ENCODE peak calls at places on chromosomes 1 and 21, in five cellular contexts. One of them, this sample, is unnamed.

GRCh38 chr1:7646981-7647901 is 123.9 kb upstream of the VAMP3 start:
- DNase-seq in coronary artery: no peak
- DNase-seq in caudate nucleus: peak
- DNase-seq in activated T-cell treated with anti-CD3 and anti-CD28 coated beads for 1 hour: peak
- DNase-seq in GM03348: peak
- DNase-seq in this sample: peak

GRCh38 chr1:24858277-24858676 is 71.8 kb downstream of the RUNX3 start:
- DNase-seq in coronary artery: no peak
- DNase-seq in caudate nucleus: no peak
- DNase-seq in activated T-cell treated with anti-CD3 and anti-CD28 coated beads for 1 hour: no peak
- DNase-seq in GM03348: no peak
- DNase-seq in this sample: no peak

GRCh38 chr1:192550922-192551534 is 24.5 kb upstream of the RGS1 start:
- DNase-seq in coronary artery: no peak
- DNase-seq in caudate nucleus: no peak
- DNase-seq in activated T-cell treated with anti-CD3 and anti-CD28 coated beads for 1 hour: no peak
- DNase-seq in GM03348: peak
- DNase-seq in this sample: no peak

GRCh38 chr1:9891207-9891606 is 18.9 kb downstream of the CTNNBIP1 start:
- DNase-seq in coronary artery: no peak
- DNase-seq in caudate nucleus: no peak
- DNase-seq in activated T-cell treated with anti-CD3 and anti-CD28 coated beads for 1 hour: no peak
- DNase-seq in GM03348: no peak
- DNase-seq in this sample: no peak

GRCh38 chr1:167635233-167635648 is 5.2 kb downstream of the RCSD1 start:
- DNase-seq in coronary artery: peak
- DNase-seq in caudate nucleus: no peak
- DNase-seq in activated T-cell treated with anti-CD3 and anti-CD28 coated beads for 1 hour: no peak
- DNase-seq in GM03348: peak
- DNase-seq in this sample: no peak

GRCh38 chr21:25688284-25689035 is 46.2 kb downstream of the ATP5PF start:
- DNase-seq in coronary artery: no peak
- DNase-seq in caudate nucleus: no peak
- DNase-seq in activated T-cell treated with anti-CD3 and anti-CD28 coated beads for 1 hour: no peak
- DNase-seq in GM03348: peak
- DNase-seq in this sample: no peak

GRCh38 chr1:9687120-9687875 is 35.8 kb downstream of the PIK3CD start:
- DNase-seq in coronary artery: no peak
- DNase-seq in caudate nucleus: no peak
- DNase-seq in activated T-cell treated with anti-CD3 and anti-CD28 coated beads for 1 hour: peak
- DNase-seq in GM03348: peak
- DNase-seq in this sample: peak

GRCh38 chr1:56237491-56238064 is 341.8 kb downstream of the PLPP3 start:
- DNase-seq in coronary artery: no peak
- DNase-seq in caudate nucleus: no peak
- DNase-seq in activated T-cell treated with anti-CD3 and anti-CD28 coated beads for 1 hour: no peak
- DNase-seq in GM03348: no peak
- DNase-seq in this sample: no peak

GRCh38 chr21:29308456-29308783 is 9.7 kb downstream of the BACH1 start:
- DNase-seq in coronary artery: no peak
- DNase-seq in caudate nucleus: no peak
- DNase-seq in activated T-cell treated with anti-CD3 and anti-CD28 coated beads for 1 hour: no peak
- DNase-seq in GM03348: no peak
- DNase-seq in this sample: no peak

GRCh38 chr1:64292399-64292798 is 89.0 kb downstream of the UBE2U start:
- DNase-seq in coronary artery: no peak
- DNase-seq in caudate nucleus: no peak
- DNase-seq in activated T-cell treated with anti-CD3 and anti-CD28 coated beads for 1 hour: no peak
- DNase-seq in GM03348: no peak
- DNase-seq in this sample: no peak

GRCh38 chr21:25995283-25995682 is 175.3 kb downstream of the APP start:
- DNase-seq in coronary artery: no peak
- DNase-seq in caudate nucleus: peak
- DNase-seq in activated T-cell treated with anti-CD3 and anti-CD28 coated beads for 1 hour: no peak
- DNase-seq in GM03348: no peak
- DNase-seq in this sample: no peak

GRCh38 chr1:220342853-220343252 is 70.6 kb upstream of the RAB3GAP2 start:
- DNase-seq in coronary artery: no peak
- DNase-seq in caudate nucleus: no peak
- DNase-seq in activated T-cell treated with anti-CD3 and anti-CD28 coated beads for 1 hour: no peak
- DNase-seq in GM03348: no peak
- DNase-seq in this sample: no peak

GRCh38 chr1:21397813-21398188 is 42.1 kb upstream of the NBPF3 start:
- DNase-seq in coronary artery: no peak
- DNase-seq in caudate nucleus: peak
- DNase-seq in activated T-cell treated with anti-CD3 and anti-CD28 coated beads for 1 hour: no peak
- DNase-seq in GM03348: no peak
- DNase-seq in this sample: no peak

GRCh38 chr1:232686346-232686745 is 56.4 kb upstream of the SIPA1L2 start:
- DNase-seq in coronary artery: no peak
- DNase-seq in caudate nucleus: no peak
- DNase-seq in activated T-cell treated with anti-CD3 and anti-CD28 coated beads for 1 hour: no peak
- DNase-seq in GM03348: no peak
- DNase-seq in this sample: no peak

GRCh38 chr1:22018583-22019559 is 17.4 kb downstream of the CELA3A start:
- DNase-seq in coronary artery: no peak
- DNase-seq in caudate nucleus: no peak
- DNase-seq in activated T-cell treated with anti-CD3 and anti-CD28 coated beads for 1 hour: peak
- DNase-seq in GM03348: peak
- DNase-seq in this sample: peak

GRCh38 chr1:56508523-56508983 is 70.8 kb downstream of the PLPP3 start:
- DNase-seq in coronary artery: peak
- DNase-seq in caudate nucleus: no peak
- DNase-seq in activated T-cell treated with anti-CD3 and anti-CD28 coated beads for 1 hour: no peak
- DNase-seq in GM03348: peak
- DNase-seq in this sample: no peak

GRCh38 chr1:81812712-81813111 is 12.0 kb downstream of the ADGRL2 start:
- DNase-seq in coronary artery: no peak
- DNase-seq in caudate nucleus: no peak
- DNase-seq in activated T-cell treated with anti-CD3 and anti-CD28 coated beads for 1 hour: no peak
- DNase-seq in GM03348: no peak
- DNase-seq in this sample: no peak

GRCh38 chr1:176903474-176903873 is 261.0 kb downstream of the ASTN1 start:
- DNase-seq in coronary artery: no peak
- DNase-seq in caudate nucleus: peak
- DNase-seq in activated T-cell treated with anti-CD3 and anti-CD28 coated beads for 1 hour: no peak
- DNase-seq in GM03348: no peak
- DNase-seq in this sample: no peak

GRCh38 chr1:150221552-150221951 is 14.4 kb downstream of the ANP32E start:
- DNase-seq in coronary artery: no peak
- DNase-seq in caudate nucleus: no peak
- DNase-seq in activated T-cell treated with anti-CD3 and anti-CD28 coated beads for 1 hour: no peak
- DNase-seq in GM03348: peak
- DNase-seq in this sample: no peak

GRCh38 chr1:36769886-36770830 is 264.2 kb downstream of the GRIK3 start:
- DNase-seq in coronary artery: no peak
- DNase-seq in caudate nucleus: no peak
- DNase-seq in activated T-cell treated with anti-CD3 and anti-CD28 coated beads for 1 hour: no peak
- DNase-seq in GM03348: no peak
- DNase-seq in this sample: no peak

GRCh38 chr1:61152706-61153105 is 70.3 kb downstream of the NFIA start:
- DNase-seq in coronary artery: no peak
- DNase-seq in caudate nucleus: peak
- DNase-seq in activated T-cell treated with anti-CD3 and anti-CD28 coated beads for 1 hour: no peak
- DNase-seq in GM03348: no peak
- DNase-seq in this sample: no peak

GRCh38 chr1:66300986-66301451 is 232.9 kb upstream of the SGIP1 start:
- DNase-seq in coronary artery: no peak
- DNase-seq in caudate nucleus: no peak
- DNase-seq in activated T-cell treated with anti-CD3 and anti-CD28 coated beads for 1 hour: no peak
- DNase-seq in GM03348: peak
- DNase-seq in this sample: no peak

GRCh38 chr1:106080608-106081325 is 975.7 kb upstream of the PRMT6 start:
- DNase-seq in coronary artery: no peak
- DNase-seq in caudate nucleus: no peak
- DNase-seq in activated T-cell treated with anti-CD3 and anti-CD28 coated beads for 1 hour: no peak
- DNase-seq in GM03348: no peak
- DNase-seq in this sample: no peak

GRCh38 chr1:245901037-245901436 is 606.0 kb downstream of the SMYD3 start:
- DNase-seq in coronary artery: no peak
- DNase-seq in caudate nucleus: no peak
- DNase-seq in activated T-cell treated with anti-CD3 and anti-CD28 coated beads for 1 hour: no peak
- DNase-seq in GM03348: no peak
- DNase-seq in this sample: no peak

GRCh38 chr1:84988588-84988987 is 8.3 kb downstream of the MCOLN2 start:
- DNase-seq in coronary artery: no peak
- DNase-seq in caudate nucleus: no peak
- DNase-seq in activated T-cell treated with anti-CD3 and anti-CD28 coated beads for 1 hour: no peak
- DNase-seq in GM03348: no peak
- DNase-seq in this sample: no peak

GRCh38 chr1:19877821-19878636 is 4.2 kb upstream of the OTUD3 start:
- DNase-seq in coronary artery: no peak
- DNase-seq in caudate nucleus: peak
- DNase-seq in activated T-cell treated with anti-CD3 and anti-CD28 coated beads for 1 hour: no peak
- DNase-seq in GM03348: no peak
- DNase-seq in this sample: no peak

GRCh38 chr1:205604825-205605544 is 26.8 kb downstream of the ELK4 start:
- DNase-seq in coronary artery: no peak
- DNase-seq in caudate nucleus: no peak
- DNase-seq in activated T-cell treated with anti-CD3 and anti-CD28 coated beads for 1 hour: no peak
- DNase-seq in GM03348: no peak
- DNase-seq in this sample: no peak

GRCh38 chr21:21547368-21547953 is 549.3 kb downstream of the NCAM2 start:
- DNase-seq in coronary artery: no peak
- DNase-seq in caudate nucleus: no peak
- DNase-seq in activated T-cell treated with anti-CD3 and anti-CD28 coated beads for 1 hour: no peak
- DNase-seq in GM03348: no peak
- DNase-seq in this sample: no peak

GRCh38 chr1:60281360-60281932 is 207.9 kb upstream of the C1orf87 start:
- DNase-seq in coronary artery: peak
- DNase-seq in caudate nucleus: peak
- DNase-seq in activated T-cell treated with anti-CD3 and anti-CD28 coated beads for 1 hour: no peak
- DNase-seq in GM03348: peak
- DNase-seq in this sample: peak

GRCh38 chr1:238951809-238952208 is 434.6 kb upstream of the CHRM3 start:
- DNase-seq in coronary artery: no peak
- DNase-seq in caudate nucleus: no peak
- DNase-seq in activated T-cell treated with anti-CD3 and anti-CD28 coated beads for 1 hour: no peak
- DNase-seq in GM03348: no peak
- DNase-seq in this sample: no peak

GRCh38 chr1:184310157-184310819 is 76.5 kb upstream of the C1orf21 start:
- DNase-seq in coronary artery: no peak
- DNase-seq in caudate nucleus: no peak
- DNase-seq in activated T-cell treated with anti-CD3 and anti-CD28 coated beads for 1 hour: no peak
- DNase-seq in GM03348: no peak
- DNase-seq in this sample: no peak

This sample was measured in osteocyte.